ENCODE peak calls at places on chromosomes 1 and 21, in nine cellular contexts. One of them, this sample, is unnamed.

GRCh38 chr1:57489342-57490036 is 65.6 kb upstream of the DAB1 start:
- DNase-seq in RCC 7860: peak
- DNase-seq in amniotic stem cell: peak
- DNase-seq in T47D: no peak
- DNase-seq in activated CD8-positive, alpha-beta T cell treated with anti-CD3 and anti-CD28 coated beads, Interleukin-2, amount 10 ng/mL, durations not matched to agents 7 days and 5 days: no peak
- DNase-seq in M059J: peak
- DNase-seq in midbrain: no peak
- DNase-seq in HAP-1: peak
- DNase-seq in EL: peak
- DNase-seq in this sample: no peak

GRCh38 chr1:150810958-150811676 is 3.1 kb upstream of the CTSK start:
- DNase-seq in RCC 7860: no peak
- DNase-seq in T47D: no peak
- DNase-seq in M059J: no peak
- DNase-seq in EL: no peak
- DNase-seq in HAP-1: no peak
- DNase-seq in activated CD8-positive, alpha-beta T cell treated with anti-CD3 and anti-CD28 coated beads, Interleukin-2, amount 10 ng/mL, durations not matched to agents 7 days and 5 days: no peak
- DNase-seq in midbrain: no peak
- DNase-seq in amniotic stem cell: no peak
- DNase-seq in this sample: no peak

GRCh38 chr1:6703016-6703415 is 1.4 kb upstream of the DNAJC11 start:
- DNase-seq in HAP-1: no peak
- DNase-seq in T47D: no peak
- DNase-seq in amniotic stem cell: no peak
- DNase-seq in EL: peak
- DNase-seq in RCC 7860: no peak
- DNase-seq in M059J: no peak
- DNase-seq in midbrain: no peak
- DNase-seq in activated CD8-positive, alpha-beta T cell treated with anti-CD3 and anti-CD28 coated beads, Interleukin-2, amount 10 ng/mL, durations not matched to agents 7 days and 5 days: no peak
- DNase-seq in this sample: no peak

GRCh38 chr1:54294846-54295245 is 94.9 kb downstream of the MRPL37 start:
- DNase-seq in HAP-1: no peak
- DNase-seq in T47D: no peak
- DNase-seq in EL: peak
- DNase-seq in activated CD8-positive, alpha-beta T cell treated with anti-CD3 and anti-CD28 coated beads, Interleukin-2, amount 10 ng/mL, durations not matched to agents 7 days and 5 days: no peak
- DNase-seq in midbrain: no peak
- DNase-seq in RCC 7860: no peak
- DNase-seq in M059J: no peak
- DNase-seq in amniotic stem cell: no peak
- DNase-seq in this sample: no peak

GRCh38 chr1:209172286-209172685 is 411.2 kb upstream of the CAMK1G start:
- DNase-seq in RCC 7860: no peak
- DNase-seq in EL: peak
- DNase-seq in HAP-1: no peak
- DNase-seq in midbrain: no peak
- DNase-seq in activated CD8-positive, alpha-beta T cell treated with anti-CD3 and anti-CD28 coated beads, Interleukin-2, amount 10 ng/mL, durations not matched to agents 7 days and 5 days: no peak
- DNase-seq in T47D: no peak
- DNase-seq in M059J: peak
- DNase-seq in amniotic stem cell: no peak
- DNase-seq in this sample: no peak

GRCh38 chr21:46366966-46367365 is 43.0 kb downstream of the PCNT start:
- DNase-seq in T47D: no peak
- DNase-seq in midbrain: no peak
- DNase-seq in HAP-1: no peak
- DNase-seq in M059J: no peak
- DNase-seq in RCC 7860: no peak
- DNase-seq in activated CD8-positive, alpha-beta T cell treated with anti-CD3 and anti-CD28 coated beads, Interleukin-2, amount 10 ng/mL, durations not matched to agents 7 days and 5 days: no peak
- DNase-seq in EL: no peak
- DNase-seq in amniotic stem cell: no peak
- DNase-seq in this sample: no peak

GRCh38 chr1:155124503-155125463 is 2.9 kb upstream of the EFNA1 start:
- DNase-seq in midbrain: no peak
- DNase-seq in M059J: peak
- DNase-seq in HAP-1: no peak
- DNase-seq in EL: peak
- DNase-seq in activated CD8-positive, alpha-beta T cell treated with anti-CD3 and anti-CD28 coated beads, Interleukin-2, amount 10 ng/mL, durations not matched to agents 7 days and 5 days: no peak
- DNase-seq in T47D: peak
- DNase-seq in amniotic stem cell: no peak
- DNase-seq in RCC 7860: peak
- DNase-seq in this sample: no peak

GRCh38 chr1:59516881-59517280 is 220.0 kb downstream of the FGGY start:
- DNase-seq in HAP-1: no peak
- DNase-seq in activated CD8-positive, alpha-beta T cell treated with anti-CD3 and anti-CD28 coated beads, Interleukin-2, amount 10 ng/mL, durations not matched to agents 7 days and 5 days: no peak
- DNase-seq in EL: no peak
- DNase-seq in T47D: no peak
- DNase-seq in M059J: no peak
- DNase-seq in RCC 7860: no peak
- DNase-seq in amniotic stem cell: no peak
- DNase-seq in midbrain: no peak
- DNase-seq in this sample: no peak

GRCh38 chr1:155071701-155072100 is 6.9 kb upstream of the EFNA3 start:
- DNase-seq in EL: no peak
- DNase-seq in midbrain: no peak
- DNase-seq in activated CD8-positive, alpha-beta T cell treated with anti-CD3 and anti-CD28 coated beads, Interleukin-2, amount 10 ng/mL, durations not matched to agents 7 days and 5 days: no peak
- DNase-seq in RCC 7860: no peak
- DNase-seq in amniotic stem cell: no peak
- DNase-seq in T47D: no peak
- DNase-seq in HAP-1: peak
- DNase-seq in M059J: no peak
- DNase-seq in this sample: no peak

GRCh38 chr21:45060675-45061311 is 13.6 kb upstream of the ADARB1 start:
- DNase-seq in amniotic stem cell: no peak
- DNase-seq in RCC 7860: no peak
- DNase-seq in EL: no peak
- DNase-seq in T47D: peak
- DNase-seq in HAP-1: no peak
- DNase-seq in M059J: no peak
- DNase-seq in activated CD8-positive, alpha-beta T cell treated with anti-CD3 and anti-CD28 coated beads, Interleukin-2, amount 10 ng/mL, durations not matched to agents 7 days and 5 days: no peak
- DNase-seq in midbrain: no peak
- DNase-seq in this sample: no peak

GRCh38 chr1:151513626-151514101 is 2.5 kb downstream of the CGN start:
- DNase-seq in activated CD8-positive, alpha-beta T cell treated with anti-CD3 and anti-CD28 coated beads, Interleukin-2, amount 10 ng/mL, durations not matched to agents 7 days and 5 days: no peak
- DNase-seq in M059J: no peak
- DNase-seq in HAP-1: no peak
- DNase-seq in EL: peak
- DNase-seq in T47D: peak
- DNase-seq in amniotic stem cell: no peak
- DNase-seq in midbrain: no peak
- DNase-seq in RCC 7860: no peak
- DNase-seq in this sample: no peak

GRCh38 chr21:43881283-43881682 is 16.3 kb downstream of the AGPAT3 start:
- DNase-seq in activated CD8-positive, alpha-beta T cell treated with anti-CD3 and anti-CD28 coated beads, Interleukin-2, amount 10 ng/mL, durations not matched to agents 7 days and 5 days: no peak
- DNase-seq in RCC 7860: no peak
- DNase-seq in M059J: no peak
- DNase-seq in amniotic stem cell: no peak
- DNase-seq in HAP-1: no peak
- DNase-seq in midbrain: no peak
- DNase-seq in T47D: no peak
- DNase-seq in EL: no peak
- DNase-seq in this sample: no peak

GRCh38 chr1:184208622-184209021 is 157.1 kb downstream of the TSEN15 start:
- DNase-seq in midbrain: no peak
- DNase-seq in RCC 7860: no peak
- DNase-seq in T47D: no peak
- DNase-seq in amniotic stem cell: no peak
- DNase-seq in EL: no peak
- DNase-seq in HAP-1: no peak
- DNase-seq in activated CD8-positive, alpha-beta T cell treated with anti-CD3 and anti-CD28 coated beads, Interleukin-2, amount 10 ng/mL, durations not matched to agents 7 days and 5 days: no peak
- DNase-seq in M059J: no peak
- DNase-seq in this sample: no peak

GRCh38 chr1:1283821-1284220 is 3.6 kb downstream of the SCNN1D start:
- DNase-seq in midbrain: no peak
- DNase-seq in activated CD8-positive, alpha-beta T cell treated with anti-CD3 and anti-CD28 coated beads, Interleukin-2, amount 10 ng/mL, durations not matched to agents 7 days and 5 days: no peak
- DNase-seq in T47D: no peak
- DNase-seq in M059J: peak
- DNase-seq in amniotic stem cell: no peak
- DNase-seq in HAP-1: no peak
- DNase-seq in RCC 7860: peak
- DNase-seq in EL: peak
- DNase-seq in this sample: no peak

GRCh38 chr1:43443197-43443946 is 10.4 kb downstream of the HYI start:
- DNase-seq in M059J: no peak
- DNase-seq in T47D: no peak
- DNase-seq in HAP-1: no peak
- DNase-seq in amniotic stem cell: no peak
- DNase-seq in midbrain: no peak
- DNase-seq in activated CD8-positive, alpha-beta T cell treated with anti-CD3 and anti-CD28 coated beads, Interleukin-2, amount 10 ng/mL, durations not matched to agents 7 days and 5 days: no peak
- DNase-seq in RCC 7860: no peak
- DNase-seq in EL: no peak
- DNase-seq in this sample: no peak

GRCh38 chr1:185068362-185068761 is 23.0 kb downstream of the RNF2 start:
- DNase-seq in M059J: peak
- DNase-seq in midbrain: no peak
- DNase-seq in amniotic stem cell: no peak
- DNase-seq in RCC 7860: no peak
- DNase-seq in activated CD8-positive, alpha-beta T cell treated with anti-CD3 and anti-CD28 coated beads, Interleukin-2, amount 10 ng/mL, durations not matched to agents 7 days and 5 days: no peak
- DNase-seq in HAP-1: no peak
- DNase-seq in EL: no peak
- DNase-seq in T47D: peak
- DNase-seq in this sample: no peak

GRCh38 chr1:201180133-201180532 is 10.5 kb upstream of the IGFN1 start:
- DNase-seq in amniotic stem cell: no peak
- DNase-seq in HAP-1: no peak
- DNase-seq in T47D: no peak
- DNase-seq in midbrain: no peak
- DNase-seq in EL: no peak
- DNase-seq in activated CD8-positive, alpha-beta T cell treated with anti-CD3 and anti-CD28 coated beads, Interleukin-2, amount 10 ng/mL, durations not matched to agents 7 days and 5 days: no peak
- DNase-seq in M059J: no peak
- DNase-seq in RCC 7860: no peak
- DNase-seq in this sample: no peak

GRCh38 chr1:24018611-24019580 is 38.8 kb upstream of the SRSF10 start:
- DNase-seq in activated CD8-positive, alpha-beta T cell treated with anti-CD3 and anti-CD28 coated beads, Interleukin-2, amount 10 ng/mL, durations not matched to agents 7 days and 5 days: no peak
- DNase-seq in M059J: peak
- DNase-seq in amniotic stem cell: peak
- DNase-seq in RCC 7860: peak
- DNase-seq in T47D: peak
- DNase-seq in midbrain: peak
- DNase-seq in HAP-1: peak
- DNase-seq in EL: peak
- DNase-seq in this sample: peak

GRCh38 chr21:31343680-31344480 is at the start of gene TIAM1:
- DNase-seq in T47D: peak
- DNase-seq in HAP-1: no peak
- DNase-seq in RCC 7860: no peak
- DNase-seq in midbrain: peak
- DNase-seq in M059J: no peak
- DNase-seq in amniotic stem cell: peak
- DNase-seq in activated CD8-positive, alpha-beta T cell treated with anti-CD3 and anti-CD28 coated beads, Interleukin-2, amount 10 ng/mL, durations not matched to agents 7 days and 5 days: no peak
- DNase-seq in EL: peak
- DNase-seq in this sample: peak

GRCh38 chr1:207495816-207496792 is at the start of gene CR1:
- DNase-seq in activated CD8-positive, alpha-beta T cell treated with anti-CD3 and anti-CD28 coated beads, Interleukin-2, amount 10 ng/mL, durations not matched to agents 7 days and 5 days: peak
- DNase-seq in M059J: no peak
- DNase-seq in HAP-1: peak
- DNase-seq in T47D: no peak
- DNase-seq in EL: no peak
- DNase-seq in RCC 7860: no peak
- DNase-seq in midbrain: no peak
- DNase-seq in amniotic stem cell: no peak
- DNase-seq in this sample: no peak

GRCh38 chr1:225603538-225604354 is 49.2 kb downstream of the ENAH start:
- DNase-seq in RCC 7860: no peak
- DNase-seq in T47D: peak
- DNase-seq in amniotic stem cell: no peak
- DNase-seq in M059J: peak
- DNase-seq in EL: peak
- DNase-seq in HAP-1: no peak
- DNase-seq in midbrain: no peak
- DNase-seq in activated CD8-positive, alpha-beta T cell treated with anti-CD3 and anti-CD28 coated beads, Interleukin-2, amount 10 ng/mL, durations not matched to agents 7 days and 5 days: no peak
- DNase-seq in this sample: no peak

GRCh38 chr1:224872832-224873644 is 56.4 kb upstream of the DNAH14 start:
- DNase-seq in amniotic stem cell: no peak
- DNase-seq in HAP-1: no peak
- DNase-seq in midbrain: no peak
- DNase-seq in activated CD8-positive, alpha-beta T cell treated with anti-CD3 and anti-CD28 coated beads, Interleukin-2, amount 10 ng/mL, durations not matched to agents 7 days and 5 days: no peak
- DNase-seq in RCC 7860: no peak
- DNase-seq in M059J: peak
- DNase-seq in EL: no peak
- DNase-seq in T47D: no peak
- DNase-seq in this sample: no peak

GRCh38 chr1:20063861-20064292 is 6.1 kb upstream of the PLA2G5 start:
- DNase-seq in EL: peak
- DNase-seq in HAP-1: no peak
- DNase-seq in amniotic stem cell: no peak
- DNase-seq in M059J: peak
- DNase-seq in activated CD8-positive, alpha-beta T cell treated with anti-CD3 and anti-CD28 coated beads, Interleukin-2, amount 10 ng/mL, durations not matched to agents 7 days and 5 days: no peak
- DNase-seq in T47D: no peak
- DNase-seq in RCC 7860: peak
- DNase-seq in midbrain: no peak
- DNase-seq in this sample: no peak

GRCh38 chr1:97095764-97096163 is 374.2 kb downstream of the PTBP2 start:
- DNase-seq in HAP-1: no peak
- DNase-seq in midbrain: no peak
- DNase-seq in EL: no peak
- DNase-seq in RCC 7860: no peak
- DNase-seq in activated CD8-positive, alpha-beta T cell treated with anti-CD3 and anti-CD28 coated beads, Interleukin-2, amount 10 ng/mL, durations not matched to agents 7 days and 5 days: no peak
- DNase-seq in M059J: peak
- DNase-seq in amniotic stem cell: no peak
- DNase-seq in T47D: no peak
- DNase-seq in this sample: no peak

GRCh38 chr1:36465731-36466369 is 1.7 kb upstream of the MRPS15 start:
- DNase-seq in RCC 7860: no peak
- DNase-seq in activated CD8-positive, alpha-beta T cell treated with anti-CD3 and anti-CD28 coated beads, Interleukin-2, amount 10 ng/mL, durations not matched to agents 7 days and 5 days: no peak
- DNase-seq in midbrain: no peak
- DNase-seq in M059J: no peak
- DNase-seq in amniotic stem cell: no peak
- DNase-seq in T47D: no peak
- DNase-seq in EL: peak
- DNase-seq in HAP-1: no peak
- DNase-seq in this sample: no peak

GRCh38 chr21:37032293-37032692 is 25.8 kb downstream of the RIPPLY3 start:
- DNase-seq in midbrain: no peak
- DNase-seq in HAP-1: no peak
- DNase-seq in amniotic stem cell: no peak
- DNase-seq in activated CD8-positive, alpha-beta T cell treated with anti-CD3 and anti-CD28 coated beads, Interleukin-2, amount 10 ng/mL, durations not matched to agents 7 days and 5 days: no peak
- DNase-seq in RCC 7860: no peak
- DNase-seq in T47D: no peak
- DNase-seq in EL: no peak
- DNase-seq in M059J: no peak
- DNase-seq in this sample: no peak

GRCh38 chr21:37546949-37547614 is 180.5 kb downstream of the DYRK1A start:
- DNase-seq in T47D: no peak
- DNase-seq in HAP-1: peak
- DNase-seq in amniotic stem cell: no peak
- DNase-seq in EL: peak
- DNase-seq in midbrain: no peak
- DNase-seq in activated CD8-positive, alpha-beta T cell treated with anti-CD3 and anti-CD28 coated beads, Interleukin-2, amount 10 ng/mL, durations not matched to agents 7 days and 5 days: no peak
- DNase-seq in RCC 7860: peak
- DNase-seq in M059J: peak
- DNase-seq in this sample: no peak

GRCh38 chr1:20643080-20643479 is 9.8 kb downstream of the PINK1 start:
- DNase-seq in HAP-1: no peak
- DNase-seq in M059J: no peak
- DNase-seq in RCC 7860: no peak
- DNase-seq in midbrain: no peak
- DNase-seq in EL: no peak
- DNase-seq in activated CD8-positive, alpha-beta T cell treated with anti-CD3 and anti-CD28 coated beads, Interleukin-2, amount 10 ng/mL, durations not matched to agents 7 days and 5 days: no peak
- DNase-seq in amniotic stem cell: no peak
- DNase-seq in T47D: no peak
- DNase-seq in this sample: no peak

GRCh38 chr1:112558634-112559033 is 49.9 kb downstream of the WNT2B start:
- DNase-seq in midbrain: no peak
- DNase-seq in RCC 7860: no peak
- DNase-seq in M059J: no peak
- DNase-seq in HAP-1: peak
- DNase-seq in T47D: no peak
- DNase-seq in EL: no peak
- DNase-seq in activated CD8-positive, alpha-beta T cell treated with anti-CD3 and anti-CD28 coated beads, Interleukin-2, amount 10 ng/mL, durations not matched to agents 7 days and 5 days: no peak
- DNase-seq in amniotic stem cell: no peak
- DNase-seq in this sample: no peak

GRCh38 chr1:201217146-201217545 is 26.5 kb downstream of the IGFN1 start:
- DNase-seq in HAP-1: no peak
- DNase-seq in EL: no peak
- DNase-seq in T47D: no peak
- DNase-seq in amniotic stem cell: no peak
- DNase-seq in midbrain: no peak
- DNase-seq in M059J: no peak
- DNase-seq in RCC 7860: no peak
- DNase-seq in activated CD8-positive, alpha-beta T cell treated with anti-CD3 and anti-CD28 coated beads, Interleukin-2, amount 10 ng/mL, durations not matched to agents 7 days and 5 days: no peak
- DNase-seq in this sample: no peak

GRCh38 chr1:211613108-211613947 is 34.4 kb upstream of the SLC30A1 start:
- DNase-seq in EL: peak
- DNase-seq in T47D: no peak
- DNase-seq in HAP-1: no peak
- DNase-seq in amniotic stem cell: peak
- DNase-seq in activated CD8-positive, alpha-beta T cell treated with anti-CD3 and anti-CD28 coated beads, Interleukin-2, amount 10 ng/mL, durations not matched to agents 7 days and 5 days: no peak
- DNase-seq in midbrain: peak
- DNase-seq in M059J: peak
- DNase-seq in RCC 7860: peak
- DNase-seq in this sample: no peak